ENCODE peak calls at places on chromosome 3, in four cellular contexts. One of them, this sample, is unnamed.
A peak's percentile ranks its signal among the peaks of the same experiment; 100 is the strongest.

GRCh38 chr3:186110975-186111974 is 2.4 kb upstream of the ETV5 start:
- DNase-seq in K562: no peak
- DNase-seq in HepG2: no peak
- DNase-seq in HCT116: no peak
- DNase-seq in this sample: no peak

GRCh38 chr3:122021811-122022401 is at the start of gene ILDR1:
- DNase-seq in HCT116: peak; percentile 26
- DNase-seq in K562: peak; percentile 5
- DNase-seq in HepG2: no peak
- DNase-seq in this sample: no peak

GRCh38 chr3:141074529-141074928 is 23.4 kb downstream of the SPSB4 start:
- DNase-seq in HepG2: no peak
- DNase-seq in K562: no peak
- DNase-seq in HCT116: no peak
- DNase-seq in this sample: no peak

GRCh38 chr3:129690406-129690805 is 83.9 kb upstream of the PLXND1 start:
- DNase-seq in HCT116: peak; percentile 73
- DNase-seq in HepG2: peak; percentile 78
- DNase-seq in K562: peak; percentile 63
- DNase-seq in this sample: peak; percentile 28

GRCh38 chr3:41199866-41200668 is 762 bp downstream of the CTNNB1 start:
- DNase-seq in K562: peak; percentile 63
- DNase-seq in HCT116: no peak
- DNase-seq in HepG2: no peak
- DNase-seq in this sample: no peak

GRCh38 chr3:185959609-185960517 is 22.0 kb upstream of the TRA2B start:
- DNase-seq in HepG2: peak; percentile 88
- DNase-seq in HCT116: no peak
- DNase-seq in K562: peak; percentile 30
- DNase-seq in this sample: no peak

GRCh38 chr3:14123308-14124222 is 1.1 kb downstream of the CHCHD4 start:
- DNase-seq in HepG2: no peak
- DNase-seq in HCT116: no peak
- DNase-seq in K562: peak; percentile 67
- DNase-seq in this sample: no peak

GRCh38 chr3:160756907-160757623 is 1.0 kb downstream of the PPM1L start:
- DNase-seq in K562: no peak
- DNase-seq in HepG2: no peak
- DNase-seq in HCT116: no peak
- DNase-seq in this sample: no peak

GRCh38 chr3:101809178-101810022 is 30.4 kb downstream of the NXPE3 start:
- DNase-seq in HCT116: peak; percentile 28
- DNase-seq in HepG2: peak; percentile 29
- DNase-seq in K562: peak; percentile 44
- DNase-seq in this sample: no peak

DNA sequence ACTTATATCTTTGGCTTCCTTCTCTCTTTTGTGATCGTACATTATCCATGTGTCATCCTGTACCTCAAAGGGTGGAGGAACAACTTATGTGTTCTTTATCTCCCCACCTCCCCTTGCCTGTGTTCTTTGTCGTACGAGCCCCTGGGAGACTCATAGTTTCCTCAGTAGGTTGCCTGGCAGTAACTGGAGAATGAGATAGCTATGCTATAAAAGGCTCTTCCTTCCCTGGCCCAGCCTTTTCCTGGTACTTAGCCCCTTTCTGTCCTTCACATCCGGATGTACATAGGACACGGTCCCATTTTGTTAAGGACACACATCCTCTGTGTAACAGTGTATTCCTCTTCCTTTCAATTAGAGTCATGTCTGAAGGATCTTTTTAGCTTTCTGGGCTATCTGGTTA is 32.1 kb downstream of the PLCL2 start:
- DNase-seq in HepG2: no peak
- DNase-seq in K562: no peak
- DNase-seq in HCT116: no peak
- DNase-seq in this sample: no peak
- TF ChIP-seq TCF7L2 in HepG2: no peak
- TF ChIP-seq TCF7L2 in K562: no peak
- TF ChIP-seq TCF7L2 in HCT116: no peak
- TF ChIP-seq TCF7L2 in this sample: no peak

GRCh38 chr3:65979152-65979551 is 59.6 kb downstream of the MAGI1 start:
- DNase-seq in HCT116: no peak
- DNase-seq in HepG2: no peak
- DNase-seq in K562: no peak
- DNase-seq in this sample: no peak
- H3K27ac ChIP-seq in HCT116: no peak overlapping the region
- H3K27ac ChIP-seq in HepG2: no peak overlapping the region
- H3K27ac ChIP-seq in K562: no peak overlapping the region
- H3K27ac ChIP-seq in this sample: no peak overlapping the region

DNA sequence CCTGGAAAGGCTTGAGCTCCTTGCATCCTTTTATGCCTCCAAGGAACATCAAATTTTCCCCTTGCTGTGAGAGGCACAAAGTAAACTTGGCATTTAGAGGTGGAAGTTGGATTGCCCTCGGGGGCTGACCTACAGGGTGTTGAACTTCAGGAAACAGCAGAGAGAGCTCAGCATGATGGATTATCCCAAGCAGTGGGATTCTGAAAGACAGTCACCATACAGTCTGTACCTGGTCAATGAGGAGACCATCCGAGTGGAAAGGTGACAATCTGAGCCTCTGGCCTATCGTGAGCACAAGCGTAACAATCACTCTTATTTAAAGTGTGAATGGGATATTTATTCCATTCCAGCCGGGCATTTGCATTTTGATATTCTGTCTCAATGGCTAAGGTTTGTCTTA is 105.6 kb upstream of the NECTIN3 start:
- DNase-seq in HepG2: no peak
- DNase-seq in K562: no peak
- DNase-seq in HCT116: no peak
- DNase-seq in this sample: no peak
- TF ChIP-seq REST in HepG2: no peak
- TF ChIP-seq REST in K562: no peak
- TF ChIP-seq REST in HCT116: no peak
- TF ChIP-seq REST in this sample: no peak

GRCh38 chr3:127409421-127410136 is 121.7 kb upstream of the PRR20G start:
- DNase-seq in HCT116: no peak
- DNase-seq in HepG2: no peak
- DNase-seq in K562: no peak
- DNase-seq in this sample: no peak

GRCh38 chr3:127410678-127411077 is 122.8 kb upstream of the PRR20G start:
- DNase-seq in K562: no peak
- DNase-seq in HepG2: no peak
- DNase-seq in HCT116: no peak
- DNase-seq in this sample: no peak

GRCh38 chr3:127412578-127413317 is 124.9 kb upstream of the PRR20G start:
- DNase-seq in K562: no peak
- DNase-seq in HepG2: no peak
- DNase-seq in HCT116: no peak
- DNase-seq in this sample: no peak

GRCh38 chr3:127410137-127410488 is 122.3 kb upstream of the PRR20G start:
- DNase-seq in HepG2: no peak
- DNase-seq in K562: no peak
- DNase-seq in HCT116: no peak
- DNase-seq in this sample: no peak

GRCh38 chr3:127411083-127411727 is 123.4 kb upstream of the PRR20G start:
- DNase-seq in HepG2: no peak
- DNase-seq in HCT116: no peak
- DNase-seq in K562: peak; percentile 74
- DNase-seq in this sample: no peak
- TF ChIP-seq TCF7L2 in HepG2: no peak
- TF ChIP-seq TCF7L2 in HCT116: no peak
- TF ChIP-seq TCF7L2 in K562: no peak
- TF ChIP-seq TCF7L2 in this sample: no peak

DNA sequence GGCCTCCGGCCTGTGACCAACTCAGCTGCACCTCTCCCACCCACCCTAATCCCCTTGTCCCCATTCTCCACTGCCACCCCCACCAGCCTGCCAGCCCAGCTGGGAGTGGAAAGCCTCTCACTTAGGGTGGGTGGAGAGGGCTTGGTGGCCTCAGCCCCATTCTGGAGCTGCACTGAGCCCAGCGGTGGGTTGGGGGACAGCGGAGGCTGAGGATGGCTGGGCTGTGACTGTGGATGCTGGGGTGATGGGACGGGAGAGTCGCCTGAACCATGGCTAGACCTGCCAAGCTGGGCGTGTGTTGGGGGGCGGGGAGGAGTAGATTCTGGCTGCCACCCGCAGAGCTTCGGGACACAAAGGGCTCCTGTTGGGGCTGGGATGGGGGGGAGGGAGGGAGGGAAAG is 1.8 kb downstream of the CLCN2 start:
- DNase-seq in K562: no peak
- DNase-seq in HepG2: no peak
- DNase-seq in HCT116: no peak
- DNase-seq in this sample: no peak
- H3K27ac ChIP-seq in K562: no peak overlapping the region
- H3K27ac ChIP-seq in HepG2: no peak overlapping the region
- H3K27ac ChIP-seq in HCT116: no peak overlapping the region
- H3K27ac ChIP-seq in this sample: no peak overlapping the region

GRCh38 chr3:84946240-84946639 is 12.5 kb upstream of the CADM2 start:
- DNase-seq in K562: no peak
- DNase-seq in HCT116: no peak
- DNase-seq in HepG2: no peak
- DNase-seq in this sample: no peak
- TF ChIP-seq REST in K562: no peak
- TF ChIP-seq REST in HCT116: no peak
- TF ChIP-seq REST in HepG2: peak; percentile 91
- TF ChIP-seq REST in this sample: peak; percentile 63

GRCh38 chr3:58099850-58100249 is 91.6 kb downstream of the FLNB start:
- DNase-seq in K562: no peak
- DNase-seq in HCT116: no peak
- DNase-seq in HepG2: no peak
- DNase-seq in this sample: no peak
- TF ChIP-seq TCF7L2 in K562: no peak
- TF ChIP-seq TCF7L2 in HCT116: no peak
- TF ChIP-seq TCF7L2 in HepG2: no peak
- TF ChIP-seq TCF7L2 in this sample: no peak

DNA sequence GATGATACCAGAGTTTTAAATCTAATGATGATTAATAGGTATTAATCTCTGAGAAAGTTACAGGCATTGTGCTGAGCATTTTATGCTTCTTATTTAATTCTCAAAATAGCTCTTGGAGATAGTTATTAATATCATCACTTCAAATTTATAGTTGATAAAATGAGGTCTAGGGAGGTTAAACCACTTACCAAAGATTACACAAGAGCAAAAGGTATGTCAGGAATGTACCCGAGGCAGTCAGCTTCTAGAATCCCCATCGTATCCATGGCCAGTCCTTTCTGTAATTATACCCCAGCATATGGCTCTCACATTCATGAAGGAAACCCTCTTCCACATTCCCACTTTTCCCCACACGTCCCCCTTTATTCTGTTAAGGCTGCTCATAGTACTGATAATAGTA is 421.3 kb downstream of the PYDC2 start:
- DNase-seq in K562: no peak
- DNase-seq in HepG2: no peak
- DNase-seq in HCT116: no peak
- DNase-seq in this sample: no peak
- H3K27ac ChIP-seq in K562: no peak overlapping the region
- H3K27ac ChIP-seq in HepG2: no peak overlapping the region
- H3K27ac ChIP-seq in HCT116: no peak overlapping the region
- H3K27ac ChIP-seq in this sample: no peak overlapping the region